ENCODE peak calls at places on chromosomes 13 and 19, in ten cellular contexts. X, A, F, N, V, T, J, P, B and G are unnamed samples.

GRCh38 chr19:17726136-17726741 is 7.0 kb downstream of the MAP1S start:
- DNase-seq in B (no peak), X (no peak), N (no peak), J (peak), A (no peak), V (no peak), P (no peak), F (no peak), T (no peak), G (no peak)

GRCh38 chr19:41324921-41325639 is 15.1 kb downstream of the CCDC97 start:
- DNase-seq in A (peak), V (no peak), N (no peak), J (peak), T (peak), F (peak), X (peak), B (peak), P (no peak), G (no peak)

GRCh38 chr19:30011051-30011578 is 69.1 kb downstream of the URI1 start:
- DNase-seq in J (no peak), F (no peak), X (no peak), T (no peak), B (no peak), N (no peak), A (no peak), V (no peak), P (no peak), G (no peak)

GRCh38 chr19:46303702-46304397 is 7.0 kb downstream of the HIF3A start:
- DNase-seq in B (no peak), N (no peak), T (peak), J (peak), P (no peak), A (peak), X (peak), V (peak), F (peak), G (peak)

GRCh38 chr13:95226932-95227718 is 74.1 kb downstream of the ABCC4 start:
- DNase-seq in N (no peak), T (no peak), P (peak), V (no peak), J (no peak), F (no peak), A (no peak), B (no peak), X (no peak), G (no peak)

GRCh38 chr19:751501-752341 is 809 bp downstream of the MISP start:
- DNase-seq in T (no peak), X (peak), A (no peak), P (no peak), V (peak), N (no peak), B (peak), F (peak), J (peak), G (no peak)

GRCh38 chr13:41637578-41637977 is 180.2 kb downstream of the RGCC start:
- DNase-seq in T (no peak), N (no peak), F (no peak), X (no peak), V (no peak), P (no peak), A (no peak), B (no peak), J (no peak), G (no peak)

GRCh38 chr13:113493315-113493951 is 2.9 kb upstream of the DCUN1D2 start:
- DNase-seq in B (peak), V (no peak), J (no peak), X (peak), P (peak), T (no peak), F (no peak), N (no peak), A (no peak), G (no peak)

GRCh38 chr19:46786236-46787039 is 2.0 kb downstream of the SLC1A5 start:
- DNase-seq in P (no peak), X (peak), N (peak), T (peak), V (peak), F (peak), J (peak), A (no peak), B (peak), G (peak)

DNA sequence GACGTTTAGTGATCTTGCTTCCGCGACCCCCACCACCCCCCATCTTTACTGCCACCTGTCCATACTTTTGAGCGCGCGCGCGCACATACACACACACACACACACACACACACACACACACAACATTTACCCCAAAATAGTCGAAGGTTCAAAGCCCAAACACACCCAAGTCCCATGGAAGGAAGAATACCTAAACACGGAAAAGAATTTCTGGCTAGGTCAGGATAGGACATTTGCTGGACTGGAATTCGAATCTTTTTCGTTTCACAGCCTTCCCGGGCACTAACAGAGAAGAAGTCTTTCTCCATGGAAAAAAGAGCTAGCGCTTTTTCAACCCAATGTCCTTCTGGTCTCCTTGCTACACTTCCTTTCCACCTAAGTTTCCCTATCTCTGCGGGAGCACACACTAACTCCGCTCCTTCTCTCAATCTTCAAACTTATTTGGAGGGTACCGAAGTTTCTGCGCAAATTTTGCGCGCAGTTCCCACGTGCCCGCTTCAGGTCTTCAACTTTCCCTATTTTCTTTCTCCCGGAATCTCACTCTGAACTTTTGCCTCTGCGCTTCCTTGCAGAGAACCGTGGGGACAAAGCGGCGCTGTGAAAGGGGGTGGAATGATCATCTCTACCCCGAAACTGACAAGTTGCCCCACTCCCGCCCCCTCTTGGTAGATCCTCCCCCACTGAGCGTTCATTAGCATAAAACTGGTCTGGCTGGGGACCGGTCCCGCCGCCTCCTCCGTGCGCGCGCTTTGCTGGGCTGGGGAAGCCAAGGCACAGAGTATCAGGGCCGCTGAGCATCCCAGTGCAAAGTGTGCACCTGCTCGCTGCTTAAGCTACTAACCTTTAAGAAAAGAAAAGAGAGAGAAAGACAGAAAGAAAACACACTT is 2.7 kb downstream of the DACH1 start:
- DNase-seq in J (peak), B (no peak), F (peak), V (no peak), A (no peak), N (peak), X (no peak), T (no peak), P (no peak), G (no peak)
- TF ChIP-seq POLR2A in J (no peak), B (no peak), F (peak), V (no peak), A (no peak), N (no peak), X (no peak), T (no peak), P (no peak), G (no peak)

GRCh38 chr19:10004617-10005016 is 5.7 kb downstream of the COL5A3 start:
- DNase-seq in X (no peak), J (no peak), A (no peak), V (no peak), F (no peak), P (no peak), N (no peak), T (no peak), B (no peak), G (no peak)

GRCh38 chr19:10005632-10006334 is 4.5 kb downstream of the COL5A3 start:
- DNase-seq in F (no peak), N (no peak), J (peak), X (no peak), B (no peak), T (no peak), A (no peak), P (no peak), V (no peak), G (no peak)

GRCh38 chr19:10003271-10003670 is 7.0 kb downstream of the COL5A3 start:
- DNase-seq in J (no peak), T (no peak), P (no peak), N (no peak), B (no peak), V (no peak), F (no peak), A (no peak), X (no peak), G (no peak)

GRCh38 chr19:10000171-10000826 is 10.0 kb downstream of the COL5A3 start:
- DNase-seq in A (peak), P (no peak), J (no peak), B (peak), N (no peak), V (peak), T (peak), X (peak), F (peak), G (peak)

GRCh38 chr19:10001899-10002298 is 8.4 kb downstream of the COL5A3 start:
- DNase-seq in X (no peak), A (no peak), P (no peak), J (no peak), T (peak), B (peak), N (no peak), F (peak), V (peak), G (no peak)
- TF ChIP-seq CTCF in X (peak), A (peak), P (peak), J (no peak), T (no peak), B (peak), N (peak), F (peak), V (no peak), G (peak)

DNA sequence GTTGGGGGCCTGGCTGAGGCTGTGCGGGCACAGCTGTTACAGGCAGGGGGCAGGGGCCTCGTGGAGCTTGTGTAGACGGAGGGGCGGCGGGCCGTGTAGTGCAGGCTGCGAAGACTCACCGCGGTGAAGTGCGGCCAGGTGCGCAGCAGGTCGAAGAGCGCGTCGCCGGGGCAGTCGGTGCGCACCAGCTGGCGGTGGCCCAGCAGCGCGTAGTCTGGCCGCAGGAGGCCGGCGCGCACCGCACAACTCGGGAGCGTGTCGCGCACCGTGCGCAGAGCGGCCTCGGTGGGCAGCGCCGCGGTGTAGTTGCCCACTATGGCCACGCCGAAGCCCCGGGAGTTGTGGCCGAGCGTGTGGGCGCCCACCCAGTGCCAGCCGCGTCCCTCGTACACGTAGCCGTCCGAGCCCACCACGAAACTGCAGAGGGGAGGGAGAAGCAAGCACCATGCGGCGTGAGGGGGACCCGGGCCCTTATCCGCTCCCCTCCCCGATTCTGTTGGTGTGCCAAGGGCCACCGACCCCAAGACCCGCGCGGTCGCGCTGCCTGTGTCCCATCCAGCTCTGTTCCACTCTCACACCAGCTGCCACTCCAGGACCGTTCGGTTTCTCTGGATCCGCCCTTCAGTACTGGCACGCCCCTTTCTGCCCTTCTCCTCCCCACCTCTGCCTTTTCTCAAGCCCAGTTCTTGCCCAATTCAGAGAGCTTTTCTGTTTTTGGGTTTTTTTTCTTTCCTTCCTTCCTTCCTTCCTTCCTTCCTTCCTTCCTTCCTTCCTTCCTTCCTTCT is 5.4 kb upstream of the RASAL3 start:
- DNase-seq in A (no peak), P (no peak), J (peak), F (peak), V (no peak), B (no peak), N (no peak), T (no peak), X (no peak), G (no peak)
- TF ChIP-seq EP300 in A (no peak), P (no peak), J (no peak), F (no peak), V (no peak), B (no peak), N (no peak), T (no peak), X (no peak), G (no peak)

DNA sequence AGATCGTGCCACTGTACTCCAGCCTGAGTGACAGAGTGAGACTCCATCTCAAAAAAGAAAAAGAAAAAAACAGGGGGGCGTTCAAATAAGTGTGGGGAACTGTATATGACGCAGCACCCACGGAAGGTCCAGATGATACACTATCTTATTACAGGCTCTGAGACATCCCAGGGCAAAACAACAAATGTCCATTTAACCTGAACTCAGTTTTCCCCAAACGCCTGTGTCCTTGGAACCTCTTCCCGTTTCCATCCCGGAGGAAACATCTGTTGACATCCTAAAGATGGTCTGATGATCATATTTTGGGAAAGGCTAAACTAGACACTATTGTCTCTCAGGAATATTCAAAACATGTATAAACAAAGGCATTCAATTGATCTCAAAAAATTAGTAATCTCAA is 72.4 kb downstream of the COL4A1 start:
- DNase-seq in A (no peak), T (no peak), X (no peak), N (no peak), J (no peak), F (no peak), V (no peak), B (no peak), P (no peak), G (no peak)
- TF ChIP-seq POLR2A in A (no peak), T (no peak), X (no peak), N (no peak), J (no peak), F (no peak), V (no peak), B (no peak), P (no peak), G (no peak)

GRCh38 chr13:84870190-84870589 is 929.0 kb downstream of the SLITRK6 start:
- DNase-seq in V (no peak), A (no peak), X (no peak), T (no peak), N (no peak), J (no peak), F (no peak), P (no peak), B (peak), G (no peak)
- TF ChIP-seq CTCF in V (no peak), A (no peak), X (no peak), T (no peak), N (no peak), J (no peak), F (no peak), P (peak), B (peak), G (no peak)

DNA sequence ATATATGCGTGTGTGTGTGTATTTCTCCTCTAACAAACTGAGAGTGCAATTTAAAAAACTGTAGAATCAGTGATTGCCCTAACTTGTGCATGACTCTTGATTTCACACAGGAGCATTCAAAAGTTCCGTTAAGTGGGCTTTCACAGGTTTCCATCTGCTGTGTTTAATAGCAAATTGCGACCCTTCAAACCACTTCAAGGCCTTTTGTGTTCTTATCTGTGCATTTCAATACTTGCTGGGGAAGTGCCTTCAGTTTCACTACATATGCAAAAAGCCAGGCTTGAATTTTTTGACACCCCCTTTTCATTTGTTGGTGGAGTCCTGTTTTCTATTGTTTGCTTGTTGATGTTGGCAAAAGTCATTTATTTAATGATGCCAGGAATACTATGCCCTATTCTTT is 158.0 kb downstream of the TM9SF2 start:
- DNase-seq in V (no peak), J (no peak), P (no peak), B (no peak), N (no peak), X (no peak), F (no peak), T (no peak), A (no peak), G (no peak)
- TF ChIP-seq EP300 in V (no peak), J (no peak), P (no peak), B (no peak), N (no peak), X (no peak), F (no peak), T (no peak), A (no peak), G (no peak)